ENCODE peak calls at places on chromosomes 13 and 19, in eight cellular contexts. A, Y, J, T, F, H, E and L are unnamed samples.

GRCh38 chr13:101967216-101967615 is 434.6 kb downstream of the FGF14 start:
- DNase-seq in F (no peak), A (no peak), T (no peak), J (no peak), E (no peak), H (no peak), Y (no peak), L (no peak)

GRCh38 chr19:16889883-16890460 is 1.2 kb downstream of the F2RL3 start:
- DNase-seq in A (no peak), T (no peak), F (peak), E (no peak), J (no peak), Y (no peak), H (no peak), L (no peak)

GRCh38 chr19:57317503-57317902 is 2.8 kb upstream of the ZNF543 start:
- DNase-seq in H (no peak), E (no peak), J (no peak), Y (no peak), A (no peak), F (no peak), T (no peak), L (no peak)

GRCh38 chr13:37446503-37446902 is 152.1 kb downstream of the POSTN start:
- DNase-seq in F (no peak), E (no peak), Y (no peak), H (no peak), J (peak), T (no peak), A (no peak), L (no peak)

GRCh38 chr19:46015080-46015960 is 7.5 kb downstream of the PGLYRP1 start:
- DNase-seq in T (peak), F (peak), Y (peak), A (peak), H (no peak), J (no peak), E (peak), L (no peak)

GRCh38 chr13:58324130-58324529 is 692.6 kb downstream of the PCDH17 start:
- DNase-seq in A (peak), T (no peak), H (no peak), Y (no peak), F (no peak), E (no peak), J (no peak), L (no peak)

GRCh38 chr19:48900477-48901452 is 653 bp downstream of the NUCB1 start:
- DNase-seq in A (peak), F (no peak), E (no peak), H (no peak), J (no peak), T (peak), Y (no peak), L (no peak)

GRCh38 chr19:39162441-39163043 is 34.2 kb upstream of the NCCRP1 start:
- DNase-seq in T (no peak), H (no peak), F (no peak), E (no peak), J (no peak), A (no peak), Y (no peak), L (no peak)

GRCh38 chr19:40078377-40078776 is 12.4 kb downstream of the ZNF780A start:
- DNase-seq in T (no peak), Y (no peak), E (no peak), F (no peak), H (no peak), A (no peak), J (no peak), L (no peak)

GRCh38 chr13:104592127-104592526 is 1525.9 kb upstream of the SLC10A2 start:
- DNase-seq in J (no peak), H (no peak), Y (no peak), T (no peak), A (no peak), E (no peak), F (no peak), L (no peak)

GRCh38 chr13:35994131-35994966 is 136.8 kb downstream of the DCLK1 start:
- DNase-seq in H (no peak), J (peak), Y (peak), E (peak), A (no peak), T (no peak), F (no peak), L (no peak)

GRCh38 chr13:114090476-114090875 is 41.9 kb downstream of the RASA3 start:
- DNase-seq in F (peak), E (no peak), H (no peak), J (no peak), A (no peak), Y (no peak), T (no peak), L (no peak)

GRCh38 chr13:53901593-53901992 is 873.0 kb downstream of the OLFM4 start:
- DNase-seq in A (no peak), T (no peak), H (no peak), F (no peak), Y (no peak), J (no peak), E (no peak), L (no peak)

GRCh38 chr13:49690990-49691886 is at the start of gene EBPL:
- DNase-seq in H (peak), Y (peak), T (peak), F (peak), E (peak), J (peak), A (peak), L (peak)
- TF ChIP-seq POLR2A in H (peak), Y (no peak), T (peak), F (peak), E (peak), J (peak), A (peak), L (no peak)

DNA sequence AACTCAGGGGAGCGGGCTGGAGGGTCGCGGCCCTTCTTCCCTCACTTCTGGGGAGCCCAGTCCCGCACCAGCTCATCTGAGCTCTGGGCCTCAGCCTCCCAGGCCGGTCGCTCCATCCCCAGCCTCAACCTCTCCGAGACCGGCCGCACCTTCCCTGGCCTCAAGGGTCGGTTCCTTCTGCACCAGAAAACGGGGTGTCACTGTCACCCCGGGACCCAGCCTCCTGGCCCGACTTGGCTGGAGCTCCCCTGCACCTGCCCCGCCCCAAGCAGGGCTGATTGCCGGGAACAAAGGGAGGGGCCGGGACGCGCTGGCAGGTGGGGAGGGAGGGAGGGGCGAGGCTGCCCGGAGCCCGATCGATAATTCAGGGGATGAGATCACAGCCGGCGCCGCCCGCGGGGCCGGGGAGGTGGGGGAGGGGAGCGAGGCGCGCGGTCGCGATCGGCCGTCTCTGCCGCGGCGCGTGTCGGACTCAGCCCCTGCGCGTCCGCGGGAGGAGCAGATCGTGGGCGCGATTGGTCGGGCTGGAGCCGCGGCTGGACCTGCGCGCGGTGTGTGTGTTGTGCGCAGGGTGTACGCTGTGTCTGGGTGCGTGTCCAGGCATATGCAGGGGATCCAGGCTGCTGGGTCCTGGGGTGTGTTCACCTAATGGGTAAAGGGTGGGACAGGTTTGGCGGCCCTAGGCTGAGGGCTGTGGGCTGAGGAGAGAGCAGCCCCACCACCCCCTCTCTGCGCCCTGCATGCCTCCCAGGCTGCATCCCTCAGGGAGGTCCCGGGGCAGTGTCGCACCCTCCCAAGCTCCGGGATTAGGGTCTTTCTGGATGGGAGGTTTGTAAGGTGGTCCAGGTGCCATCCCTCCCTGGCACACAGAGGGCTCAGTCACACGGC is 1.1 kb upstream of the SHC2 start:
- DNase-seq in A (no peak), J (no peak), H (no peak), F (no peak), T (peak), E (no peak), Y (peak), L (no peak)
- TF ChIP-seq POLR2A in A (no peak), J (no peak), H (no peak), F (no peak), T (no peak), E (no peak), Y (peak), L (no peak)

DNA sequence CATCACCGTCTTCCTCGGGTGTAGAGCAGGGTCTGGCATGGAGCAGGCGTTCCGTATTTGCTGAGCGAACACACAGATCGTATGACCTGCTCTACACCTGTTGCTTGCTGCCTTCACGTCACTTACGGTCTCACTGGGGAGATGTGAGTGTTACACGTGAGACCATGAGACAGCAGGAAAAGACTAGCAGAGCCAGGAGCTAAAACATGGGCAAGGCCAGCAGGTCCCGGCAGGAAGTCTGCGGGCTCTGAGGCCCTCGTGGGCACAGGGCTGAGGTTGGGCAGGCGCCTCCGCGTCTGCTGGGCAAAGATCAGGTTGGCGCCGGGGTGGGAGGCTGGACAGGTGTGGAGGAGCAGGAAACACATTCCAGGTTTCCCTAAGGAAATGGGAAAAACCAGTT is 19.7 kb upstream of the GTF3A start:
- DNase-seq in H (no peak), Y (no peak), T (no peak), J (no peak), E (no peak), F (no peak), A (no peak), L (no peak)
- TF ChIP-seq POLR2A in H (no peak), Y (no peak), T (no peak), J (no peak), E (no peak), F (no peak), A (no peak), L (no peak)

DNA sequence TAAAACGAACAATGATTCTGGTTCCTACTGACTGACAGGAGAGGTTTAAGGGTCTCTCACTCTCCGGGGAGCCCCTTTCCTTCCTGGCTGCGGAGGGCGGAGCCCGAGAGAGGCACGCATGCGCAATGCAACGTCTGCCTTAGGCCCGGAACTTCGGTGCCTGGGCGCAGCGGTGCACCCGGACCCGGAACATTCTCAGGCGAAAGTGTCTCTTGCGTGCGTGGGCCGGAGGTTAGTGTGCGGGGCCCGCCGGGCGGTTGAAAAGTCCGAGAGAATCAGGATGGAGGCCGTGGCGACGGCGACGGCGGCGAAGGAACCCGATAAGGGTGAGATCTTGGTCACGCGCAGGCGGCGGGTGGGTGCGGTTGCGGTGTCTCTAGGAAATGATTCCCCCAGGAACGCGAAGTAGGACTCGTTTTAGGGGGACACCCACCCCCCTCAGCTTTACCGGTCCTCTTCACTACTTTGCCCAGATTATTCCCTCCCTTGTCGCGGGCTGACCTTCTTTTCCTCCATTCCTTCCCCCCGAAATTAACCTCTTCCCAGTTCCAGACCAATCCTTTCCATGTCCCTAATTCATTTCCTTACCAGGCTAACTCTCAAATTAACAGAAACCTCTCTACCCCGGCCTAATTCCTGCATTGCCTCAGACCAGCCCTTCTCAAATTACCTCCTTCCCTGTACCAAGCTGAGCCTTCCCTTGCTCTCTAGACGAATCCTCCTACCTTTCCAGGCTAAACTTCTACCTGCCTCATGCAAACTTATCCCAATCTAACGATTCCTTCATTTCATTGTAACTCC is at the start of gene CCDC97:
- DNase-seq in J (peak), Y (peak), H (peak), A (peak), F (peak), E (peak), T (peak), L (no peak)
- TF ChIP-seq POLR2A in J (peak), Y (peak), H (peak), A (peak), F (peak), E (peak), T (peak), L (no peak)